ENCODE peak calls at places on chromosomes 2 and 18, in five cellular contexts. J is fibroblast of lung, Q is RWPE2, K is IMR-90, B is tibial nerve. C is an unnamed sample.
A peak's percentile ranks its signal among the peaks of the same experiment; 100 is the strongest.

GRCh38 chr2:62817995-62818713 is 112.6 kb downstream of the EHBP1 start:
- DNase-seq in J (no peak), Q (no peak), K (peak; percentile 76), B (no peak), C (no peak)

GRCh38 chr18:1090758-1091157 is 186.1 kb downstream of the ADCYAP1 start:
- DNase-seq in J (no peak), Q (no peak), K (no peak), B (no peak), C (no peak)

GRCh38 chr2:46184794-46185583 is 112.2 kb upstream of the EPAS1 start:
- DNase-seq in J (no peak), Q (no peak), K (no peak), B (no peak), C (no peak)

GRCh38 chr2:83368916-83369315 is 1090.2 kb downstream of the SUCLG1 start:
- DNase-seq in J (peak; percentile 51), Q (no peak), K (no peak), B (no peak), C (no peak)

GRCh38 chr2:201781583-201782051 is 884 bp upstream of the ALS2 start:
- DNase-seq in J (no peak), Q (no peak), K (no peak), B (no peak), C (no peak)

GRCh38 chr18:12307871-12308385 is at the start of gene TUBB6:
- DNase-seq in J (peak; percentile 80), Q (peak; percentile 75), K (peak; percentile 81), B (peak; percentile 37), C (peak; percentile 77)

GRCh38 chr2:84940088-84940470 is 30.9 kb upstream of the KCMF1 start:
- DNase-seq in J (no peak), Q (no peak), K (no peak), B (no peak), C (no peak)

GRCh38 chr2:134668821-134669220 is 50.0 kb downstream of the TMEM163 start:
- DNase-seq in J (no peak), Q (no peak), K (no peak), B (no peak), C (no peak)

GRCh38 chr2:111157798-111158197 is 37.1 kb downstream of the BCL2L11 start:
- DNase-seq in J (no peak), Q (no peak), K (no peak), B (no peak), C (no peak)

GRCh38 chr2:139721454-139721995 is 941.3 kb upstream of the NXPH2 start:
- DNase-seq in J (no peak), Q (no peak), K (no peak), B (no peak), C (no peak)

GRCh38 chr18:32358075-32358474 is 112.6 kb downstream of the GAREM1 start:
- DNase-seq in J (no peak), Q (no peak), K (no peak), B (no peak), C (no peak)

GRCh38 chr2:152924722-152925121 is 206.3 kb downstream of the ARL6IP6 start:
- DNase-seq in J (no peak), Q (peak; percentile 49), K (no peak), B (no peak), C (no peak)

GRCh38 chr18:13268035-13268700 is 49.6 kb downstream of the LDLRAD4 start:
- DNase-seq in J (peak; percentile 11), Q (no peak), K (peak; percentile 24), B (no peak), C (peak; percentile 45)

GRCh38 chr18:10398571-10398970 is 55.9 kb upstream of the APCDD1 start:
- DNase-seq in J (no peak), Q (no peak), K (no peak), B (no peak), C (no peak)

GRCh38 chr2:209351636-209352035 is 72.2 kb upstream of the MAP2 start:
- DNase-seq in J (no peak), Q (no peak), K (no peak), B (no peak), C (peak; percentile 54)

GRCh38 chr2:96437512-96437911 is 67.6 kb downstream of the NEURL3 start:
- DNase-seq in J (no peak), Q (no peak), K (no peak), B (no peak), C (no peak)

GRCh38 chr2:152050345-152050744 is 48.5 kb downstream of the CACNB4 start:
- DNase-seq in J (no peak), Q (no peak), K (no peak), B (no peak), C (no peak)

GRCh38 chr2:25794544-25795276 is 83.6 kb downstream of the ASXL2 start:
- DNase-seq in J (no peak), Q (no peak), K (no peak), B (no peak), C (no peak)

DNA sequence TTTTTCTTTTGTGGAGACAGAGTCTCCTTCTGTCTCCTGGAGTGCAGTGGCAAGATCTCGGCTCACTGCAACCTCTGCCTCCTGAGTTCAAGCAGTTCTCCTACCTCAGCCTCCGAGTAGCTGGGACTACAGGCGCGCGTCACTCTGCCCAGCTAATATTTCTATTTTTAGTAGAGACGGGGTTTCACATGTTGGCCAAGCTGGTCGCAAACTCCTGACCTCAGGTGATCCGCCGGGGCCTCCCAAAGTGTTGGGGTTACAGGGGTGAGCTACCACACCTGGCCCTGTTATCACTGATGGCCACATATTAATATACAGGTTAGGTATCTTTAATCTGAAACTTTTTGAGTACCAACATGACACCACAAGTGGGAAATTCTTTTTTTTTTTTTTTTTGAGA is 3.4 kb downstream of the MRPL35 start:
- DNase-seq in J (no peak), Q (no peak), K (no peak), B (no peak), C (no peak)
- H3K4me3 ChIP-seq in J (no peak overlapping the region), Q (no peak overlapping the region), K (no peak overlapping the region), B (no peak overlapping the region), C (no peak overlapping the region)

DNA sequence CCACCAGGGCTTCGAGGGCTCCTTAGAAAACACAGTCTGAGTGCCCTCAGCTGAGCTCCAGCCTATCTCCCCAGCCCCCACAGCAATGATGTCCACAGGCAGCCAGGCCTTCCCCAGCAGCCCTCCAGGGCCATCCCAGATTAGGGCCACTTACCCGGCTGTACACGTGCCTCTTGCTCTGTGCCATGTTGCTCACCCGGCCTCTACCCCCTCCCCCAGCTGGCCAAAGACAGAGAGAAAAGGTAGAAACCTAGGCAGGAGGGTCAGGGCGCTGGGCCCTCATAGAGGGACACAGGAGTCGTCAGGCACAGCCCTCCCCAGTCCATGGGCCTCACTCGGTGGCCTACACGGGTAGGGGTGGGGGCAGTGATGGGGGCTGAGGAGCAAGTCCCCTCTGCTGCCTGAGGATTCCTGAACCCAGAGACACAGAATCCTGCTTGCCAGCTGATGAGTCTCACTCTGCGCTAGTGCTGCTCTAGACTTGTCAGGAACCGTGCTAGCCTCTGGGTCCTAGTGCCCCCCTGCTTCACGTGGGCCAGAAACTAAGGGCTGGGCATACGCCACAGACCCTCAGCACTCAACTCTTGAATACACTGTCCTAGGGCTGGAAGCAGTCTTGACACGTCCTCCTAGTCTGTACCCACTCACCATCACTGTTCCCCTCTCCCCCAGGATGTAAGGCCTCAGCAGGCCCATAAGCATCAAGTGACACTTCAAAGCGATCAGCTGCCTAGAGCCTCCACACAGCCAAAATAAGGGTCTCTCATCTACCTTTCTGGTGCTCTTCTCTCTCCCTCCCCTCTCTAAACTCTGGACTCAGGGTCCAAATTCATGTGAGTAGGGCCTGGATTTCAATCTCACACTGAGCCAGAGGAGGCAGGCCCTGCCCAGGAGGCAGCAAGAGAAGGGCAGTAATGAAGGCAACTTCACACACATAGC is at the start of gene DCTN1:
- DNase-seq in J (peak; percentile 70), Q (no peak), K (peak; percentile 80), B (no peak), C (peak; percentile 66)
- TF ChIP-seq CTCF in J (no peak), Q (no peak), K (no peak), B (no peak), C (no peak)

GRCh38 chr2:27264253-27264752 is 1.5 kb upstream of the SLC30A3 start:
- DNase-seq in J (no peak), Q (no peak), K (no peak), B (no peak), C (no peak)

GRCh38 chr2:27262379-27263286 is at the start of gene SLC30A3:
- DNase-seq in J (peak; percentile 28), Q (no peak), K (no peak), B (peak; percentile 23), C (no peak)

GRCh38 chr2:27263287-27264252 is 723 bp upstream of the SLC30A3 start:
- DNase-seq in J (no peak), Q (no peak), K (no peak), B (no peak), C (no peak)

GRCh38 chr2:27264753-27265535 is 2.1 kb upstream of the SLC30A3 start:
- DNase-seq in J (peak; percentile 31), Q (no peak), K (peak; percentile 35), B (no peak), C (no peak)

DNA sequence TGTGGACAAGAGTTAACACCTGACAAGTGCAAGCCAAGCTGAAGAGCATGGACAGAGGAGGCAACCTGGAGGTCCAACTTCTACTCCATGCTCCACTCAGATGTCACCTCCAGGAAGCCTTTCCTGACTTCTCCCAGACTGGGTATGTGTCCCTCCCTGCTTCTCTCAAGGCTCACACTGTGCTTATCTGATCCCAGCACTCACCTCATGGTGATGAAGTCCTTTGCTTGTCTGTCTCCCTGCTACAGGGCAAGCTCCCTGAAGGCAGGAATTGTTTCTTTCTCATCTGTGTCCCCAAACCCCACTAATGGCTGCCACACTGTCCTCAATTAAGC is 2.7 kb upstream of the SLC30A3 start:
- DNase-seq in J (no peak), Q (no peak), K (no peak), B (no peak), C (no peak)
- H3K4me3 ChIP-seq in J (no peak overlapping the region), Q (no peak overlapping the region), K (no peak overlapping the region), B (no peak overlapping the region), C (no peak overlapping the region)

DNA sequence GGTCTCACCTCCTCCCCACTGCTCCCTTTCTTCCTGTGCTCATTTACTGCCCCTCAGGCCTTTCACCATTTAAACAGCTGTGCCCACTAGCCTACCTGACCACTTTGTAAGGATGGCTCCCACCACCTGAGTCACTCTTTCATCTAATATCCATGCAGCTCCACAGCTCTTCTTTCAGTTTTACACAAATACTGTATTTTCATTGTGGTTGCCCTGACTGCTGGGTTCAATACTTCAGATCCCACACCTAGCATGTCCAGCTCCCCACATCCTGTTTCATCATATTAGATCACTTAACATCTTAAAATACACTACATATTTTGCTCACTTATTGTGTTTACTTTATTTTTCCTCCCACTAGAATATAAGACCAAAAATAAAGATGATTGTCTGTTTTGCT is 1110.6 kb downstream of the TSN start:
- DNase-seq in J (no peak), Q (no peak), K (no peak), B (no peak), C (no peak)
- TF ChIP-seq CTCF in J (no peak), Q (no peak), K (no peak), B (no peak), C (no peak)

GRCh38 chr18:34224423-34225217 is at the start of gene NOL4:
- DNase-seq in J (no peak), Q (no peak), K (no peak), B (no peak), C (peak; percentile 2)
- H3K4me3 ChIP-seq in J (peak within 1 kb of the TSS; percentile 26), Q (peak within 1 kb of the TSS; percentile 11), K (peak within 1 kb of the TSS; percentile 43), B (peak within 1 kb of the TSS; percentile 8), C (peak within 1 kb of the TSS; percentile 52)

DNA sequence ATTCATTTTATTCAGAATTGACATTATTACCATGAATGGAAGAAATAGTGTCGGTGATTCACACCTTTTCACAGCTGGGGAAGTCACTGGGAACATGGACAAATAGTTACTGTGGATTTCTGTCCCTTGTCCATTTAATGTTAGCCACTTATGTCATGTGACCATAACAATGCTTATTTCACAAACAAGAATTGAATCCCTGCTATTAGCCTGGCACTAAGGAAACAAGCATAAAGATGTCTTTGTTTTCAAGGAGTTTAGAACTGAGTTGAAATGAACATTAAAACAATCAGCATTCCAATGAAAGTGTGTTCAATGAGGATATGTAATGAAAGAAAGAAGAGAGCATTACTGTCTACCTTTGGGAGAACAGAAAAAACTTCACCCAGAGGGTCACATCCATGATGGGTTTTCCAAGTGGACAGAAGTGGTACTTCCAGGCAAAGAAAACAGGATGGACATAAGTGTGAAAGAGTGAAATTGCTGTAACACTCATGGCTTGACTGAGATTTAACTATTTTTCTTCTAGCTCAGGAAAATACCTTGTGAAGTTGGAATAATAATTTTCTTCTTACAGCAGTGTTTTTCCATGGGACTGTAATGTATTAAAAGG is 324.5 kb upstream of the UBE2E3 start:
- DNase-seq in J (no peak), Q (no peak), K (no peak), B (no peak), C (no peak)
- TF ChIP-seq CTCF in J (no peak), Q (no peak), K (peak; percentile 5), B (no peak), C (peak; percentile 61)